ENCODE peak calls at places on chromosomes 1 and 21, in seven cellular contexts. X is testis, L is brain microvascular endothelial cell, K is fibroblast of lung, J is transverse colon, I is Panc1, D is cardiac fibroblast. Y is an unnamed sample.

GRCh38 chr1:37954316-37954971 is 7.6 kb upstream of the INPP5B start:
- DNase-seq in I (no peak), X (no peak), L (no peak), J (no peak), D (no peak), K (no peak), Y (no peak)

GRCh38 chr1:8752921-8753713 is 64.3 kb downstream of the RERE start:
- DNase-seq in X (no peak), D (no peak), J (no peak), K (no peak), I (no peak), L (no peak), Y (no peak)

GRCh38 chr1:225655509-225656258 is 2.8 kb upstream of the ENAH start:
- DNase-seq in I (peak; percentile 93), K (peak; percentile 99), D (peak; percentile 97), L (peak; percentile 94), J (peak; percentile 40), X (peak; percentile 68), Y (peak; percentile 98)

GRCh38 chr1:147757015-147757990 is 3.1 kb downstream of the GJA5 start:
- DNase-seq in J (no peak), I (no peak), K (no peak), X (no peak), L (no peak), D (peak; percentile 45), Y (no peak)

GRCh38 chr1:92484472-92485373 is 2.0 kb downstream of the GFI1 start:
- DNase-seq in X (peak; percentile 20), L (no peak), D (no peak), J (peak; percentile 69), K (peak; percentile 23), I (no peak), Y (no peak)

GRCh38 chr1:212514782-212515181 is 82.1 kb downstream of the NENF start:
- DNase-seq in J (no peak), I (no peak), L (no peak), D (no peak), K (no peak), X (peak; percentile 35), Y (no peak)

GRCh38 chr1:113993072-113993471 is 13.8 kb downstream of the OLFML3 start:
- DNase-seq in L (no peak), D (no peak), J (no peak), I (no peak), X (no peak), K (no peak), Y (no peak)

GRCh38 chr1:56360021-56360420 is 219.3 kb downstream of the PLPP3 start:
- DNase-seq in D (no peak), X (no peak), I (no peak), J (no peak), K (peak; percentile 22), L (peak; percentile 60), Y (peak; percentile 17)

GRCh38 chr1:219304227-219305226 is 130.8 kb downstream of the LYPLAL1 start:
- DNase-seq in L (peak; percentile 70), K (peak; percentile 44), I (peak; percentile 65), X (no peak), J (no peak), D (peak; percentile 60), Y (no peak)

GRCh38 chr1:205004296-205004813 is 38.7 kb upstream of the CNTN2 start:
- DNase-seq in L (no peak), J (no peak), D (no peak), X (peak; percentile 58), K (no peak), I (no peak), Y (no peak)

GRCh38 chr1:18079941-18080340 is 27.7 kb upstream of the IGSF21 start:
- DNase-seq in K (no peak), X (no peak), J (no peak), L (no peak), D (no peak), I (no peak), Y (no peak)

GRCh38 chr1:115641762-115642167 is at the start of gene VANGL1:
- DNase-seq in I (no peak), D (peak; percentile 69), X (peak; percentile 71), K (peak; percentile 49), L (peak; percentile 49), J (peak; percentile 73), Y (peak; percentile 65)

GRCh38 chr1:243269461-243269801 is 13.6 kb downstream of the SDCCAG8 start:
- DNase-seq in I (no peak), L (peak; percentile 56), D (no peak), K (no peak), J (no peak), X (no peak), Y (no peak)

GRCh38 chr1:204384636-204385354 is 25.1 kb upstream of the PLEKHA6 start:
- DNase-seq in L (no peak), X (peak; percentile 34), J (no peak), I (no peak), K (peak; percentile 45), D (peak; percentile 72), Y (no peak)

GRCh38 chr1:165543651-165544452 is at the start of gene LRRC52:
- DNase-seq in X (peak; percentile 53), K (no peak), L (no peak), J (no peak), D (no peak), I (no peak), Y (no peak)

GRCh38 chr1:198651685-198652400 is 13.0 kb downstream of the PTPRC start:
- DNase-seq in I (no peak), D (no peak), L (no peak), X (no peak), K (no peak), J (no peak), Y (no peak)

GRCh38 chr1:153944005-153944821 is 2.3 kb downstream of the DENND4B start:
- DNase-seq in I (no peak), X (no peak), L (no peak), D (no peak), K (no peak), J (no peak), Y (no peak)

GRCh38 chr1:8202182-8202905 is 115.6 kb upstream of the SLC45A1 start:
- DNase-seq in I (peak; percentile 71), K (peak; percentile 92), X (peak; percentile 54), J (peak; percentile 54), L (peak; percentile 91), D (peak; percentile 96), Y (peak; percentile 96)

GRCh38 chr1:85616736-85617135 is 36.2 kb downstream of the CCN1 start:
- DNase-seq in J (no peak), L (no peak), X (no peak), D (no peak), K (no peak), I (no peak), Y (no peak)

GRCh38 chr1:186155594-186155993 is 219.5 kb downstream of the TPR start:
- DNase-seq in L (peak; percentile 77), J (no peak), D (peak; percentile 80), I (peak; percentile 39), X (peak; percentile 22), K (peak; percentile 79), Y (peak; percentile 61)

GRCh38 chr21:38244885-38245869 is 11.6 kb upstream of the KCNJ15 start:
- DNase-seq in D (peak; percentile 89), I (no peak), X (no peak), L (peak; percentile 99), J (no peak), K (peak; percentile 82), Y (peak; percentile 95)

DNA sequence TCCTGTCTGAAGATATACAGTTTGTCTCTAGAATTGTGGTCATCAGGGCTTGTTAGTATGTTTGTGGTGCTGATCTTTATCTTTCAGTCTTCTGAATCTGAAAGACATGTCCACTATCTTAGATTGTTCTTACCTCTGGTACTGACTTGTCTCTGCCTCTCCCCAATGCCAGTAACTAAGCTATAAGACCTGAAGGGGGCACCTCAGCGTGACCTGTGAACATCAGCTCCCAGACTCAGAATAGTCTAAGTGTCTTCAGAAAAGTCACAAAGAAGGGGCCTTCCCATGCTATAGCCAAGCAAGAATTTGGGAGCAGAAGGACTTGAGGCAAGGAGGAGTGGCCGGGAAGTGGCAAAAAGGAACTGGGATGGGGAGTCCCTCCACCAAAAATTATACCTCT is 178.1 kb downstream of the NTNG1 start:
- DNase-seq in I (no peak), X (no peak), K (no peak), D (no peak), J (no peak), L (no peak), Y (no peak)
- TF ChIP-seq CTCF in I (no peak), X (no peak), K (no peak), D (no peak), J (no peak), L (no peak), Y (no peak)

GRCh38 chr1:42817976-42818375 is 779 bp upstream of the SVBP start:
- DNase-seq in K (no peak), L (no peak), X (no peak), D (no peak), I (no peak), J (no peak), Y (no peak)
- H3K4me3 ChIP-seq in K (peak overlapping the region; percentile 79), L (no peak overlapping the region), X (no peak overlapping the region), D (no peak overlapping the region), I (peak overlapping the region; percentile 63), J (no peak overlapping the region), Y (peak overlapping the region; percentile 66)

DNA sequence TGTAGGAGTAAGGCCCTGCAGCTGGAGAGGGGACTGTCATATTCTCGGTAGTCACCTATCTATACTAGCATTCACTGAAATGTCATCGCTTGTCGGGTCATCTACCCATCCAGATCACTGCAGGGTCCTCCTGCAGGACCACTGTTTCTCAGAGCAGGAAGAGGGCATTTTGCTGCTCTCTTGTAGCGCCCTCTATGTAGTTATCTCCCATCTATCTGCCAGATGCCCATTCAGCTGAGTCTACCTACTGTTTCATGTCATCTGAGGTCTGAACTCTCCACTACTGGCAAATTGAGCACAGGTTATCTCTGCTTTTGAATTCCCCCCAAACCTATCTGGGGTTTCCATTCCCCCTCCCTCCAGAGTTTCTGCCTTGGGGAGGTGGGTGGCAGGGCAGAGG is 258.2 kb upstream of the FOXD3 start:
- DNase-seq in D (no peak), K (no peak), X (no peak), L (no peak), I (no peak), J (no peak), Y (no peak)
- TF ChIP-seq CTCF in D (no peak), K (no peak), X (no peak), L (no peak), I (no peak), J (no peak), Y (no peak)

GRCh38 chr1:99978218-99978617 is 8.4 kb downstream of the SLC35A3 start:
- DNase-seq in J (no peak), D (no peak), I (no peak), K (no peak), L (no peak), X (no peak), Y (no peak)

GRCh38 chr1:99975569-99975968 is 5.8 kb downstream of the SLC35A3 start:
- DNase-seq in X (no peak), L (no peak), J (peak; percentile 48), D (no peak), I (no peak), K (no peak), Y (no peak)

GRCh38 chr1:99986656-99987225 is 16.9 kb downstream of the SLC35A3 start:
- DNase-seq in I (no peak), X (no peak), D (peak; percentile 41), L (no peak), K (no peak), J (peak; percentile 41), Y (no peak)

GRCh38 chr1:99979071-99979470 is 9.3 kb downstream of the SLC35A3 start:
- DNase-seq in I (no peak), K (no peak), X (no peak), D (no peak), L (no peak), J (no peak), Y (no peak)

GRCh38 chr1:99980928-99981327 is 11.1 kb downstream of the SLC35A3 start:
- DNase-seq in D (no peak), J (no peak), K (no peak), X (no peak), L (no peak), I (no peak), Y (no peak)
- H3K4me3 ChIP-seq in D (no peak overlapping the region), J (no peak overlapping the region), K (no peak overlapping the region), X (no peak overlapping the region), L (no peak overlapping the region), I (no peak overlapping the region), Y (no peak overlapping the region)

GRCh38 chr1:228291906-228292608 is 84.2 kb downstream of the OBSCN start:
- DNase-seq in D (no peak), I (no peak), L (no peak), J (no peak), X (no peak), K (no peak), Y (no peak)
- TF ChIP-seq CTCF in D (no peak), I (no peak), L (no peak), J (no peak), X (no peak), K (no peak), Y (no peak)